ENCODE peak calls at places on chromosomes 6 and 20, in seven cellular contexts. P is right lobe of liver, F is adrenal gland, V is K562, X is sigmoid colon, Z is stomach, K is IMR-90. G is an unnamed sample. For H3K4me1 and H3K36me3, the result is how much of the 10 kb centered on the place peaks cover.

GRCh38 chr6:13711384-13711725 is 280 bp downstream of the RANBP9 start:
- DNase-seq in P (no peak), F (peak), V (no peak), X (no peak), Z (no peak), K (no peak), G (peak)

GRCh38 chr6:38279423-38279822 is 360.3 kb downstream of the BTBD9 start:
- DNase-seq in P (no peak), F (no peak), V (no peak), X (no peak), Z (no peak), K (no peak), G (no peak)

GRCh38 chr20:38230957-38231785 is 29.4 kb downstream of the KIAA1755 start:
- DNase-seq in P (no peak), F (no peak), V (no peak), X (no peak), Z (no peak), K (peak), G (no peak)

GRCh38 chr6:33095681-33096080 is 19.9 kb downstream of the HLA-DPB1 start:
- DNase-seq in P (no peak), F (no peak), V (no peak), X (no peak), Z (no peak), K (peak), G (no peak)

GRCh38 chr6:33419580-33420492 is at the start of gene SYNGAP1:
- DNase-seq in P (no peak), F (peak), V (peak), X (peak), Z (no peak), K (peak), G (no peak)

GRCh38 chr6:11975353-11975977 is 36.6 kb upstream of the HIVEP1 start:
- DNase-seq in P (no peak), F (peak), V (peak), X (no peak), Z (peak), K (no peak), G (no peak)

GRCh38 chr20:54173653-54174451 is at the start of gene CYP24A1:
- DNase-seq in P (peak), F (no peak), V (no peak), X (no peak), Z (peak), K (no peak), G (no peak)

GRCh38 chr20:2752631-2753455 is 47.6 kb downstream of the CPXM1 start:
- DNase-seq in P (peak), F (no peak), V (peak), X (peak), Z (no peak), K (peak), G (no peak)

GRCh38 chr6:41700577-41701347 is 34.6 kb downstream of the TFEB start:
- DNase-seq in P (no peak), F (no peak), V (no peak), X (no peak), Z (no peak), K (no peak), G (no peak)

GRCh38 chr6:90397929-90398674 is 101.5 kb upstream of the BACH2 start:
- DNase-seq in P (no peak), F (no peak), V (no peak), X (no peak), Z (no peak), K (peak), G (no peak)

GRCh38 chr6:165833355-165833754 is 170.3 kb upstream of the PDE10A start:
- DNase-seq in P (no peak), F (no peak), V (no peak), X (no peak), Z (no peak), K (no peak), G (no peak)

GRCh38 chr20:44115181-44115580 is 71.8 kb downstream of the JPH2 start:
- DNase-seq in P (no peak), F (no peak), V (no peak), X (no peak), Z (no peak), K (no peak), G (no peak)

GRCh38 chr6:168260385-168260987 is 59.1 kb downstream of the DACT2 start:
- DNase-seq in P (no peak), F (no peak), V (no peak), X (no peak), Z (no peak), K (no peak), G (peak)

DNA sequence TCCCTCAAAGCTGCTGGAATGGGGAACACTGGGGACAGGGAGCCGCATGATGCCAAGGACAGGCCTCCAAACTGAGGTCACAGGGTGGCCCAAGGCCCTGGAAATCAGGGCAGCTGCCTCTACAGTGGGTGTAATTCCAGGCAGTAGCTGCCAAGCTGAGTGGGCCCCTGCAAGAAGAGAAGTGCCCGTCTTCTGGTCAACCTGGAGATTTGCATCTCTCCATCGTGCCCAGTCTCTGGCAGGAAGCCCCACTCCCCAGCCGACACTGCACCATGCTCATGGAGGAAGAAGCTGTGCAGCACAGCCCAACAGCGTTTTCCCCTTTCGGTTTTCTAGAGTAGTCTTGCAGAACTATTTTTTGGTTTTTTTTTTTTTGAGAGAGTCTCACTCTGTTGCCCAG is 2.2 kb upstream of the FAM209A start:
- DNase-seq in P (no peak), F (no peak), V (no peak), X (no peak), Z (no peak), K (no peak), G (no peak)
- TF ChIP-seq POLR2A in P (no peak), F (no peak), V (no peak), X (no peak), Z (no peak), K (no peak), G (no peak)

GRCh38 chr20:33827109-33827508 is 16.0 kb downstream of the CHMP4B start:
- DNase-seq in P (no peak), F (no peak), V (no peak), X (no peak), Z (no peak), K (no peak), G (no peak)

GRCh38 chr20:33828326-33828834 is 17.2 kb downstream of the CHMP4B start:
- DNase-seq in P (no peak), F (no peak), V (no peak), X (no peak), Z (no peak), K (no peak), G (no peak)

GRCh38 chr20:33828912-33829560 is 17.9 kb downstream of the CHMP4B start:
- DNase-seq in P (no peak), F (no peak), V (no peak), X (no peak), Z (no peak), K (peak), G (no peak)

GRCh38 chr20:33826270-33826897 is 15.2 kb downstream of the CHMP4B start:
- DNase-seq in P (no peak), F (no peak), V (peak), X (no peak), Z (no peak), K (no peak), G (no peak)

DNA sequence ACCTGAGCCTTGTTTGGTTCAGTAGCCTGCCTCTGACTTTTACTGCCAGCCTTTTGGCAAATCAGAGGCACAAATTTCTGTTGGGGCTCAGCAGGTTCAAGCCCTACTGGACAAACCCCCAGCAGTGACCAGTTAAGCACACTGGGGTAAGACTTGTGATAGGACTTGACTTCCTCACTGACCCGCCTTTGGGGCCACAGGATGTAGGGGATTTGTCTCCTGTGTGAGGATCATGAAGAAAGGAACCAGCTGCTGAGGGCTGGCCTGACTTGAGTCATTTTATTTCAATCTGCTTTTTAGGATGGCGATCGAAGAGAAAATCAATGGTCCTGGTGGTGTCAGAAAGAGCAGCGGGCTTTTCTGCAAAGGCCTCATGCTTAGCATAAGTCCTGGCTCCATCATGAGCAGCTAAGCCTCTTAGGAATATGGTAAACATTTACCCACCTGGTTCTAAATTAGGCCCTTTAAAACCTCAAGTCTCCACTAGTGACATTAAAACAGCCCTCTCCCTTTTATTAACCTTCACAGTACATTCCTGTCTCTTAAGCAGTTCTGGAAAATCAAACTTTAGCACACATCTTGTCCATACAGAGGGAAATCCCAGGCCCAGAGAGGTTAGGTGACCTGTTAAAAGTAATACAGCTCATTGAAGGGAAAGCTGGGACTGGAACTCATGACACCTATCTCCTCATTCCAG is 16.6 kb downstream of the CHMP4B start:
- DNase-seq in P (no peak), F (no peak), V (no peak), X (no peak), Z (no peak), K (peak), G (no peak)
- H3K4me1 ChIP-seq in P (under half), F (half or more), V (under half), X (under half), Z (half or more), K (under half), G (under half)

DNA sequence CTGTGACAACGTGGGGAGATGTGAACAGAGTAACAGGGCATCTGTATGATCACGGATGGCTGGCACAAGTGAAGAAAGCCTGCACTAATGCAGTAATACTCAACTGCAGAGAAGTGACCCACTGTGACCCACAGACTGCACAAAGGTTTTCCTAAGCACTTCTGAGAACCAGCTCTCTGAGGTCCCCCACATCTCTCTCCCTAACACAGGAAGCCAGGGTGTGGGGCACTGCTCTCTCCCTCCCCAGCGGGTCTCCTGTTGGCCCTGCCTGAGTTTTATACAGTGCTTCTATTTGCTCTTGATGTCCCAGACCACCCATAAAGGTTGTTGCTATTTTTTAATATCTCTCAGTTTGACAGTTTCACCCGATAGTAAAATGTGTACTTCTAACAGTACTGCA is 11.3 kb downstream of the APMAP start:
- DNase-seq in P (peak), F (no peak), V (no peak), X (peak), Z (no peak), K (no peak), G (no peak)
- H3K36me3 ChIP-seq in P (under half), F (under half), V (under half), X (under half), Z (under half), K (under half), G (under half)

DNA sequence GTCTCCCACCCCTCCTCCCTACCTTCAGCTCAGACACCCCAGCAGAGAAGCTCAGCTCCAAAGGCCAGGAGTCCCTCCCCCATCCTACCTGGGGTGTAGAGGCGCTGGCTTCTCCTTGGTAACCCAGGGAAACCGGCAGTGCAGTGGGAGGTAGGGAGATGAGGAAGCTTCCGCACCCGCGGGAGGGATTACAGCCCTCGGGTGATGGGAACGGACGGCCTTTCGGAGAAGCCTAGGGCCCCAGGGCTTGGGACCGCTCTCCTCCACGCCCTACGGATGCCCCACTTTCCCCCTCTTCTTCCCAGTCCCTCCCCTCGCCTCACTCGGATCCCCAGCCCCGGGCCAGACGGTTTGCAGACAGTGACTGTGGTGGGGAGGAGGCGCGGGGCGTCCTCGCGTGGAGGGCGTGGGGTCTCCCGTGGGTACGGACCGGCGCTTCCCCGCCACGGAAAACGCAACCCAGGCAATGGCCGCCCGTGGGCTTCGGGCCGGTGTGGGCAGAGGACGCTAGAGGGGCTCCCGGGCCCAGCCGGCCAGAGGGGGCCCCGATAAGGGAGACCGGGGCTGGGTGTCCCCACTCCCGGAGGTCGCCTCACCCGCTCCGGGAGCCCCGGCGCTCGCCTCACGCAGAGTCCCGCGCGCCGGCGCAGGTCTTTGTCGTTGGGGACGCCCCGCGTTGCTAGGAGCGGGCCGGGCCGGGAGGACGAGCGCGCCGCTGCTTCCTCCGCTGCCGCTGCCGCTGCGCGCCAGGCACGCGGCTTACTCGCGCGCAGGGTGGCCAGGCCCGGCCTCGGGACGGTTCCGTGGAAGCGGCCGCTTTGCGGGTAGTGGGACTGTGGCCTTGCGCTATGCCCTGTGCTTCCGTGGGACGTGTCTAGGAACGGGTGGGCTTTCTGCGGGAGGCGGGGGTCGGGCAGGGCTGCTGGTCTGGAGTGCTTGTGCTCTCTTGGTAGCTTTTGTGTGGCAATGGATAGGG is 15.8 kb downstream of the AARS2 start:
- DNase-seq in P (no peak), F (peak), V (peak), X (no peak), Z (peak), K (peak), G (no peak)
- TF ChIP-seq POLR2A in P (no peak), F (no peak), V (peak), X (no peak), Z (no peak), K (no peak), G (no peak)

GRCh38 chr20:17969276-17969883 is 562 bp downstream of the MGME1 start:
- DNase-seq in P (no peak), F (peak), V (peak), X (no peak), Z (peak), K (no peak), G (no peak)
- H3K4me1 ChIP-seq in P (under half), F (half or more), V (under half), X (under half), Z (half or more), K (under half), G (under half)

GRCh38 chr20:34629904-34630303 is 47.0 kb downstream of the PIGU start:
- DNase-seq in P (no peak), F (no peak), V (no peak), X (no peak), Z (no peak), K (no peak), G (no peak)

GRCh38 chr20:34627458-34627857 is 49.4 kb downstream of the PIGU start:
- DNase-seq in P (no peak), F (no peak), V (peak), X (no peak), Z (no peak), K (no peak), G (no peak)

GRCh38 chr20:34626978-34627377 is 49.9 kb downstream of the PIGU start:
- DNase-seq in P (no peak), F (no peak), V (no peak), X (no peak), Z (no peak), K (no peak), G (no peak)

GRCh38 chr20:34629342-34629741 is 47.5 kb downstream of the PIGU start:
- DNase-seq in P (no peak), F (no peak), V (no peak), X (no peak), Z (no peak), K (no peak), G (no peak)

GRCh38 chr20:34628026-34628425 is 48.9 kb downstream of the PIGU start:
- DNase-seq in P (no peak), F (no peak), V (no peak), X (no peak), Z (no peak), K (peak), G (no peak)
- H3K36me3 ChIP-seq in P (under half), F (under half), V (under half), X (under half), Z (under half), K (under half), G (under half)

DNA sequence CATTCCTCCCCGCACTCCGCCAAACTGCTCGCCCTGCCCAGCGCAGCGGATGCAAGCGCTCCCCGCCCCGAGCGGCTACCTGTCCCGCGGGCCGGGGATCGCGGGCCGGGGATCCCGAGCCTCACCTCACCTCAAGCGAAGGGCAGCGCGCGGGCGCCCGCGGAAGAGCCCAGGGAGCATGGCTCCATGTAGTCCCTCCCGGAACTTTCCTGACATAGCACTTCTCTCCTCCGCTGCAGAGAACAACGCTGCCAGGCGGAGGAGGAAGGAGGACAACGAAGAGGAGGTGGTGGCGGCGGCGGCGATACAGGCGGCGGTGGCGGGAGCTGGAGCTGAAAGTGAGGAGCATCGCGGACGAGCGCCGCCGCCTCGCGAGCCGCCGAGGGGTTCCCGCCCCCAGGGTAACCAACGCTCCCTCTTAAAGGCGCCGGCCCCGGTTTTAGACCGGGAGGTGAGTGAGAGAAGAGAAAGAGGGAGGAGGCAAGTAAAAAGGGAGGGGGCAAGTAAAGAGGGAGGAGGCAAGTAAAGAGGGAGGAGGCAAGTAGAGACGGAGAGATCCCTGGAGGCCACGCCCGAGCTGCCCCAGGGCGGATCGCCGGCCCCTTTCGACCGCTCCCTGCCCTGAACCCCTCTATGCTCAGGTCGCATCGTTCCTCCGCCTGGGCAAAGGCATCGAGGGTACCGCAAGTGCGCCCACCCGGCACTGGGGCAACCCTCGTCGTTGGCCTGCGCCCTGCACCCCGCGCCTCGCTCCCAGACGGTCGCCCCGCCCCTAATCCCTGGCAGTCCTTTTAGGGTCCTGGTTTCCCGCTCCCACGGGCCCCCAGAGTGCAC is at the start of gene GPR63:
- DNase-seq in P (peak), F (peak), V (peak), X (peak), Z (peak), K (peak), G (peak)
- TF ChIP-seq POLR2A in P (no peak), F (peak), V (peak), X (no peak), Z (no peak), K (no peak), G (no peak)